ENCODE peak calls at places on chromosomes 6 and 20, in five cellular contexts. N is sigmoid colon, W is endothelial cell of umbilical vein, D is HepG2, Y is prostate gland. L is an unnamed sample.

GRCh38 chr6:167548451-167548850 is 223.6 kb downstream of the TTLL2 start:
- DNase-seq in N (no peak), D (no peak), Y (no peak), W (no peak), L (no peak)

GRCh38 chr20:38961530-38962043 is 557 bp upstream of the DHX35 start:
- DNase-seq in Y (no peak), W (no peak), D (no peak), N (no peak), L (no peak)

GRCh38 chr6:43625393-43625992 is 3.6 kb downstream of the GTPBP2 start:
- DNase-seq in Y (no peak), D (no peak), N (no peak), W (no peak), L (no peak)

GRCh38 chr6:151440930-151441329 is 11.0 kb downstream of the RMND1 start:
- DNase-seq in W (peak), D (no peak), N (no peak), Y (no peak), L (no peak)

GRCh38 chr6:122838060-122838780 is 49.2 kb downstream of the SMPDL3A start:
- DNase-seq in W (peak), N (no peak), D (peak), Y (no peak), L (no peak)

GRCh38 chr6:30590509-30590908 is 19.3 kb downstream of the ABCF1 start:
- DNase-seq in Y (no peak), W (no peak), D (no peak), N (no peak), L (no peak)

GRCh38 chr20:50286609-50287008 is 96.0 kb downstream of the CEBPB start:
- DNase-seq in D (no peak), N (peak), W (peak), Y (no peak), L (no peak)

GRCh38 chr6:115796061-115796460 is 264.6 kb downstream of the FRK start:
- DNase-seq in N (no peak), Y (no peak), D (no peak), W (no peak), L (no peak)

GRCh38 chr20:61937146-61937962 is 128.3 kb downstream of the TAF4 start:
- DNase-seq in D (no peak), N (peak), Y (no peak), W (no peak), L (no peak)

GRCh38 chr20:51966296-51966971 is 164.1 kb upstream of the SALL4 start:
- DNase-seq in D (peak), N (peak), W (peak), Y (peak), L (peak)

GRCh38 chr6:141103246-141103645 is 1029.5 kb upstream of the GJE1 start:
- DNase-seq in W (peak), N (no peak), Y (no peak), D (no peak), L (no peak)

GRCh38 chr6:102812242-102812641 is 1418.7 kb downstream of the GRIK2 start:
- DNase-seq in N (no peak), D (no peak), W (no peak), Y (no peak), L (no peak)

GRCh38 chr6:54071941-54072340 is 39.3 kb upstream of the MLIP start:
- DNase-seq in N (no peak), W (peak), Y (no peak), D (no peak), L (no peak)

GRCh38 chr20:2283706-2284423 is 11.9 kb upstream of the TGM3 start:
- DNase-seq in W (no peak), N (no peak), Y (no peak), D (no peak), L (no peak)

GRCh38 chr6:13181398-13181797 is 146.9 kb downstream of the TBC1D7 start:
- DNase-seq in Y (no peak), D (peak), W (no peak), N (no peak), L (no peak)

GRCh38 chr6:25012657-25013056 is 76.9 kb upstream of the RIPOR2 start:
- DNase-seq in D (no peak), N (no peak), W (peak), Y (no peak), L (no peak)

GRCh38 chr20:59165794-59166709 is 2.4 kb downstream of the ZNF831 start:
- DNase-seq in D (no peak), W (no peak), Y (no peak), N (no peak), L (no peak)

GRCh38 chr6:7615611-7616383 is 25.8 kb downstream of the SNRNP48 start:
- DNase-seq in D (peak), Y (peak), N (no peak), W (peak), L (peak)

GRCh38 chr20:6075428-6076219 is 21.8 kb upstream of the LRRN4 start:
- DNase-seq in Y (no peak), W (no peak), D (no peak), N (no peak), L (no peak)

GRCh38 chr6:31797607-31798006 is 2.1 kb upstream of the VARS1 start:
- DNase-seq in Y (no peak), N (no peak), D (no peak), W (no peak), L (no peak)

GRCh38 chr6:4774715-4775590 is 1.3 kb upstream of the CDYL start:
- DNase-seq in N (peak), W (peak), Y (peak), D (no peak), L (no peak)

GRCh38 chr6:2839195-2839981 is 2.3 kb downstream of the SERPINB1 start:
- DNase-seq in D (peak), Y (no peak), W (peak), N (no peak), L (peak)

GRCh38 chr20:51083447-51083846 is 60.5 kb upstream of the KCNG1 start:
- DNase-seq in N (no peak), Y (no peak), D (no peak), W (no peak), L (no peak)

GRCh38 chr6:7323074-7323473 is 10.1 kb upstream of the SSR1 start:
- DNase-seq in N (no peak), D (no peak), W (no peak), Y (no peak), L (no peak)

GRCh38 chr6:142952614-142953013 is 7.6 kb upstream of the HIVEP2 start:
- DNase-seq in D (no peak), Y (no peak), N (no peak), W (no peak), L (no peak)

GRCh38 chr20:19802492-19803158 is 44.6 kb downstream of the RIN2 start:
- DNase-seq in N (peak), Y (no peak), D (peak), W (peak), L (no peak)

GRCh38 chr6:154201708-154202107 is 154.9 kb downstream of the IPCEF1 start:
- DNase-seq in Y (no peak), N (no peak), D (no peak), W (no peak), L (no peak)

GRCh38 chr20:45813006-45813340 is 529 bp downstream of the UBE2C start:
- DNase-seq in W (no peak), Y (no peak), N (no peak), D (no peak), L (no peak)

GRCh38 chr6:163743796-163744195 is 329.3 kb downstream of the QKI start:
- DNase-seq in N (no peak), D (no peak), Y (no peak), W (no peak), L (no peak)

GRCh38 chr6:18746727-18747126 is 359.6 kb downstream of the RNF144B start:
- DNase-seq in W (no peak), Y (no peak), N (no peak), D (no peak), L (no peak)

GRCh38 chr6:38141045-38141444 is 321.5 kb downstream of the ZFAND3 start:
- DNase-seq in N (no peak), W (no peak), D (peak), Y (no peak), L (no peak)

GRCh38 chr20:50278377-50278683 is 87.7 kb downstream of the CEBPB start:
- DNase-seq in N (no peak), W (no peak), D (no peak), Y (no peak), L (no peak)

GRCh38 chr6:83590413-83590812 is 78.1 kb downstream of the PRSS35 start:
- DNase-seq in Y (no peak), D (no peak), N (no peak), W (no peak), L (no peak)

GRCh38 chr20:32672315-32672981 is 1.3 kb downstream of the C20orf203 start:
- DNase-seq in D (no peak), Y (no peak), W (no peak), N (no peak), L (no peak)
- TF ChIP-seq POLR2AphosphoS5 in D (no peak), Y (no peak), W (no peak), N (no peak), L (no peak)

GRCh38 chr6:166151798-166152197 is 15.9 kb downstream of the TBXT start:
- DNase-seq in N (no peak), W (no peak), D (no peak), Y (no peak), L (no peak)

GRCh38 chr6:166157930-166158617 is 9.6 kb downstream of the TBXT start:
- DNase-seq in Y (no peak), W (no peak), D (no peak), N (no peak), L (no peak)

GRCh38 chr6:166152660-166153059 is 15.0 kb downstream of the TBXT start:
- DNase-seq in W (no peak), Y (no peak), N (no peak), D (no peak), L (no peak)

GRCh38 chr6:166162599-166163342 is 4.9 kb downstream of the TBXT start:
- DNase-seq in N (peak), W (no peak), Y (no peak), D (no peak), L (no peak)

DNA sequence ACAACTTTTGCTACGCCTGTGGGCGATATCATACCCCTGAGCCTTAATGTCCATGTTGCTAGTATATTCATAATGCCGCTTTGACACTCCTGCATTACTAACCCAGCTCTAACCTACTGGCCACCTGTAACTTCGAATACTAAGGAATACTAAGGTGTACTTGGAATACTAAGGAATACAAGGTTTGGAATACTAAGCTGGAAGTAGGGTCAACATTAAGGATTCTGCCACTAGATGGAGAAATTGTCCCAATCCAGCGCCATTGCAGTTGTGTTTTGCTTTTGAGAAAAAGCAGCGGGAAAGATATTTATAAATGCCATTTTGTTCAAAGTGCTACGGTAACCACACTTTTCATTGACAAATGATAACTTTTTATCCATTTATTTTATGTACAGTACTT is 10.7 kb downstream of the TBXT start:
- DNase-seq in Y (no peak), W (no peak), D (peak), N (no peak), L (no peak)
- TF ChIP-seq POLR2A in Y (no peak), W (no peak), D (no peak), N (no peak), L (no peak)

GRCh38 chr20:22302039-22302438 is 282.3 kb downstream of the FOXA2 start:
- DNase-seq in D (no peak), Y (no peak), N (no peak), W (no peak), L (no peak)

GRCh38 chr20:22305391-22305790 is 279.0 kb downstream of the FOXA2 start:
- DNase-seq in N (no peak), Y (no peak), D (no peak), W (no peak), L (no peak)

GRCh38 chr20:22308934-22309333 is 275.4 kb downstream of the FOXA2 start:
- DNase-seq in N (no peak), W (no peak), Y (no peak), D (peak), L (no peak)

DNA sequence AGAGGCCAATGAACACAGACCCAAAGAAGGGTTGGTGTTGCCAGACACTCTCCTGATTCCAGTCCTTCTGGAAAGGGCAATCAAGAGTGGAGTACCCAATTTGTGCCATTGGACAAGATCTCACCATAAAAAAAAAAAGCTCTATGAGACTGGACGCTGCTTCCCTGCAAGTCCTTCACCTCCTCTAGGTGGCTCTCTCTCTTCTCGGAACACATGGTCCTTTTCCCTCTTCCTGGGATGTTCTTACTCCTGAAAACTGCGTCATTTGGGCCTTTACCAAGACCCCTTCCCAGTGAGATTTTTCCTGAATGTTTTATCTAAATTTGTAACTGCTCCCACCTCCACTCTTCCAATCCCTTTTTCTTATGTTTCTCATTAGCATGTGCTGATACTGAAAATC is 280.8 kb downstream of the FOXA2 start:
- DNase-seq in N (no peak), Y (no peak), D (peak), W (no peak), L (no peak)
- TF ChIP-seq CTCF in N (no peak), Y (no peak), D (peak), W (no peak), L (no peak)

GRCh38 chr6:1031671-1032070 is 280.2 kb upstream of the FOXQ1 start:
- DNase-seq in D (no peak), W (no peak), Y (no peak), N (no peak), L (no peak)

GRCh38 chr6:1039746-1040145 is 272.2 kb upstream of the FOXQ1 start:
- DNase-seq in Y (no peak), W (no peak), D (no peak), N (no peak), L (no peak)

GRCh38 chr6:1039191-1039590 is 272.7 kb upstream of the FOXQ1 start:
- DNase-seq in D (no peak), N (no peak), Y (peak), W (no peak), L (peak)

GRCh38 chr6:1037430-1037829 is 274.5 kb upstream of the FOXQ1 start:
- DNase-seq in Y (no peak), W (no peak), N (no peak), D (no peak), L (no peak)

DNA sequence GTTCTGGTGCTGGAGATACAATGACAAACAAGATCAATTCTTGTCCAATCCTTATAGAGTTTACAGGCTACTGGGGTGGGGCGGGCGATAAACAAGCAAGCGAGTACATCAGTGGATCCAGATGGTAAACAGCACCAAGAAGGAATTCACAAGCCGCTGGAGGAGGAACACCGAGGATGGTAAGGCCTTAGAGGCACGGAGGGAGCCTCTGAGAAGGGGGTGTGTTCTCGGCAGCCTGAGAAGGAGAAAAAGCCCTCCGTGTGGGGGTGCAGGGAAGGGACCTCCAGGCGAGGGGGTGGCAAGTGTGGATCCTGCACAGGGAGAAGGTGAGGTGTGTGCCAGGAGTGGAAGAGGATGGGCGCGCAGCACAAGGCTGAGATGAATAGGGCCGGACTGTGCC is 276.5 kb upstream of the FOXQ1 start:
- DNase-seq in W (no peak), D (no peak), Y (no peak), N (no peak), L (no peak)
- TF ChIP-seq POLR2AphosphoS5 in W (no peak), D (no peak), Y (no peak), N (no peak), L (no peak)

L was measured in stomach.